ENCODE peak calls at places on chromosomes 7 and 10, in six cellular contexts. I, W, S, K, J and Y are unnamed samples.

GRCh38 chr10:126670886-126671285 is 393 bp upstream of the C10orf90 start:
- DNase-seq in I (no peak), W (no peak), S (no peak), K (no peak), J (no peak), Y (no peak)

GRCh38 chr10:122121059-122121458 is 132.1 kb downstream of the TACC2 start:
- DNase-seq in I (no peak), W (no peak), S (no peak), K (no peak), J (no peak), Y (no peak)

GRCh38 chr10:3709456-3709855 is 75.6 kb downstream of the KLF6 start:
- DNase-seq in I (no peak), W (no peak), S (no peak), K (no peak), J (no peak), Y (no peak)

GRCh38 chr10:117477961-117478670 is 64.4 kb upstream of the EMX2 start:
- DNase-seq in I (no peak), W (no peak), S (no peak), K (peak; percentile 94), J (no peak), Y (peak; percentile 71)

GRCh38 chr10:96693431-96693830 is 26.9 kb downstream of the PIK3AP1 start:
- DNase-seq in I (no peak), W (no peak), S (no peak), K (no peak), J (no peak), Y (no peak)

GRCh38 chr10:66680886-66681285 is 244.9 kb upstream of the LRRTM3 start:
- DNase-seq in I (no peak), W (no peak), S (no peak), K (peak; percentile 88), J (no peak), Y (peak; percentile 89)

GRCh38 chr7:150585199-150585598 is 18.0 kb downstream of the GIMAP4 start:
- DNase-seq in I (no peak), W (no peak), S (no peak), K (no peak), J (no peak), Y (no peak)

GRCh38 chr10:78700816-78701520 is 367.8 kb upstream of the ZMIZ1 start:
- DNase-seq in I (no peak), W (no peak), S (no peak), K (no peak), J (no peak), Y (no peak)

GRCh38 chr10:71396084-71396713 is 521 bp upstream of the CDH23 start:
- DNase-seq in I (peak; percentile 76), W (peak; percentile 84), S (peak; percentile 52), K (no peak), J (peak; percentile 19), Y (no peak)

GRCh38 chr7:104548861-104549260 is 220.5 kb downstream of the LHFPL3 start:
- DNase-seq in I (no peak), W (peak; percentile 55), S (no peak), K (no peak), J (no peak), Y (no peak)

GRCh38 chr10:101063548-101064414 is 2.0 kb downstream of the KAZALD1 start:
- DNase-seq in I (no peak), W (no peak), S (no peak), K (no peak), J (no peak), Y (no peak)

GRCh38 chr7:144513332-144513731 is 109.8 kb upstream of the NOBOX start:
- DNase-seq in I (no peak), W (peak; percentile 63), S (no peak), K (peak; percentile 5), J (no peak), Y (peak; percentile 19)

GRCh38 chr10:43648392-43649148 is at the start of gene ZNF32:
- DNase-seq in I (peak; percentile 92), W (peak; percentile 62), S (peak; percentile 87), K (peak; percentile 88), J (peak; percentile 80), Y (peak; percentile 37)

GRCh38 chr7:76352193-76352592 is 6.6 kb downstream of the YWHAG start:
- DNase-seq in I (no peak), W (peak; percentile 14), S (peak; percentile 26), K (peak; percentile 29), J (no peak), Y (no peak)

GRCh38 chr10:119461380-119461779 is 81.1 kb downstream of the RGS10 start:
- DNase-seq in I (no peak), W (no peak), S (peak; percentile 26), K (no peak), J (no peak), Y (no peak)

GRCh38 chr7:155868955-155869783 is 56.9 kb upstream of the SHH start:
- DNase-seq in I (no peak), W (no peak), S (no peak), K (no peak), J (no peak), Y (no peak)